ENCODE peak calls at places on chromosome 9, in seven cellular contexts. L is RWPE2, O is H9, Q is adrenal gland, A is Ammon's horn, C is kidney tubule cell, E is psoas muscle. X is an unnamed sample.

GRCh38 chr9:124852121-124852828 is 985 bp upstream of the WDR38 start:
- DNase-seq in O (no peak), E (peak; percentile 78), C (no peak), A (no peak), Q (no peak), L (no peak), X (no peak)

GRCh38 chr9:94921072-94921471 is 194.6 kb downstream of the AOPEP start:
- DNase-seq in C (peak; percentile 93), Q (no peak), A (no peak), O (no peak), L (no peak), E (no peak), X (no peak)

GRCh38 chr9:113483676-113484257 is 20.2 kb downstream of the RGS3 start:
- DNase-seq in A (no peak), L (no peak), O (peak; percentile 15), Q (no peak), C (no peak), E (no peak), X (no peak)

GRCh38 chr9:33162721-33163311 is 4.3 kb downstream of the B4GALT1 start:
- DNase-seq in A (no peak), E (peak; percentile 83), C (no peak), L (no peak), Q (no peak), O (no peak), X (no peak)

GRCh38 chr9:111036946-111037743 is 1.1 kb downstream of the LPAR1 start:
- DNase-seq in E (no peak), O (no peak), L (no peak), Q (no peak), C (peak; percentile 40), A (no peak), X (peak; percentile 49)

GRCh38 chr9:134537891-134538520 is 103.6 kb upstream of the COL5A1 start:
- DNase-seq in O (no peak), L (no peak), A (no peak), E (peak; percentile 57), C (no peak), Q (no peak), X (no peak)

GRCh38 chr9:134236001-134236421 is 71.6 kb upstream of the RNU6ATAC start:
- DNase-seq in O (no peak), C (no peak), A (no peak), Q (peak; percentile 48), E (peak; percentile 54), L (no peak), X (no peak)

GRCh38 chr9:97388721-97389238 is 23.1 kb upstream of the TDRD7 start:
- DNase-seq in L (no peak), A (no peak), C (peak; percentile 75), E (no peak), O (no peak), Q (no peak), X (no peak)

GRCh38 chr9:16559418-16560188 is 310.9 kb downstream of the BNC2 start:
- DNase-seq in E (no peak), L (no peak), C (no peak), A (no peak), Q (no peak), O (no peak), X (no peak)

GRCh38 chr9:96441798-96442445 is 8.0 kb upstream of the HABP4 start:
- DNase-seq in A (no peak), E (no peak), Q (no peak), O (no peak), C (peak; percentile 58), L (no peak), X (peak; percentile 12)

GRCh38 chr9:32866292-32866691 is 83.0 kb downstream of the TMEM215 start:
- DNase-seq in A (peak; percentile 7), C (no peak), E (no peak), Q (no peak), L (no peak), O (no peak), X (no peak)

GRCh38 chr9:14961372-14962068 is 51.3 kb upstream of the FREM1 start:
- DNase-seq in C (peak; percentile 6), Q (no peak), A (no peak), O (peak; percentile 48), E (no peak), L (no peak), X (no peak)

GRCh38 chr9:122860319-122861142 is 32.1 kb upstream of the PDCL start:
- DNase-seq in E (no peak), A (no peak), L (no peak), O (no peak), Q (no peak), C (no peak), X (no peak)

GRCh38 chr9:80932181-80932580 is 757.2 kb downstream of the TLE1 start:
- DNase-seq in A (no peak), O (no peak), C (peak; percentile 8), E (no peak), L (no peak), Q (no peak), X (no peak)

GRCh38 chr9:72204062-72204461 is 54.8 kb downstream of the GDA start:
- DNase-seq in O (no peak), A (no peak), E (no peak), Q (no peak), C (no peak), L (no peak), X (no peak)

GRCh38 chr9:35605336-35606137 is 475 bp downstream of the TESK1 start:
- DNase-seq in A (no peak), O (no peak), Q (no peak), C (no peak), L (no peak), E (peak; percentile 70), X (peak; percentile 17)

GRCh38 chr9:69502671-69503301 is 169.4 kb downstream of the APBA1 start:
- DNase-seq in L (no peak), A (no peak), Q (no peak), E (no peak), C (peak; percentile 19), O (no peak), X (no peak)

X was measured in globus pallidus.